ENCODE peak calls at places on chromosomes 4 and X, in five cellular contexts. One of them, this sample, is unnamed.

GRCh38 chr4:89152972-89153371 is 41.6 kb downstream of the TIGD2 start:
- DNase-seq in activated naive CD8-positive, alpha-beta T cell treated with anti-CD3 and anti-CD28 coated beads for 36 hours: no peak
- DNase-seq in heart left ventricle: no peak
- DNase-seq in LHCN-M2: peak
- DNase-seq in OCI-LY7: no peak
- DNase-seq in this sample: no peak

GRCh38 chr4:154560824-154561231 is 2.0 kb upstream of the FGB start:
- DNase-seq in LHCN-M2: peak
- DNase-seq in heart left ventricle: no peak
- DNase-seq in OCI-LY7: no peak
- DNase-seq in activated naive CD8-positive, alpha-beta T cell treated with anti-CD3 and anti-CD28 coated beads for 36 hours: no peak
- DNase-seq in this sample: no peak

GRCh38 chr4:183249854-183250253 is 70.2 kb downstream of the CLDN22 start:
- DNase-seq in heart left ventricle: no peak
- DNase-seq in OCI-LY7: peak
- DNase-seq in LHCN-M2: peak
- DNase-seq in activated naive CD8-positive, alpha-beta T cell treated with anti-CD3 and anti-CD28 coated beads for 36 hours: peak
- DNase-seq in this sample: no peak

GRCh38 chrX:68833855-68834331 is 5.1 kb downstream of the EFNB1 start:
- DNase-seq in LHCN-M2: no peak
- DNase-seq in heart left ventricle: no peak
- DNase-seq in activated naive CD8-positive, alpha-beta T cell treated with anti-CD3 and anti-CD28 coated beads for 36 hours: no peak
- DNase-seq in OCI-LY7: peak
- DNase-seq in this sample: no peak

GRCh38 chr4:7964890-7965662 is 25.4 kb upstream of the AFAP1 start:
- DNase-seq in LHCN-M2: no peak
- DNase-seq in OCI-LY7: no peak
- DNase-seq in heart left ventricle: no peak
- DNase-seq in activated naive CD8-positive, alpha-beta T cell treated with anti-CD3 and anti-CD28 coated beads for 36 hours: peak
- DNase-seq in this sample: peak

GRCh38 chr4:143482753-143483362 is 30.6 kb upstream of the SMARCA5 start:
- DNase-seq in heart left ventricle: no peak
- DNase-seq in activated naive CD8-positive, alpha-beta T cell treated with anti-CD3 and anti-CD28 coated beads for 36 hours: no peak
- DNase-seq in OCI-LY7: peak
- DNase-seq in LHCN-M2: peak
- DNase-seq in this sample: no peak

GRCh38 chr4:15368906-15369305 is 58.9 kb upstream of the C1QTNF7 start:
- DNase-seq in OCI-LY7: no peak
- DNase-seq in heart left ventricle: no peak
- DNase-seq in LHCN-M2: peak
- DNase-seq in activated naive CD8-positive, alpha-beta T cell treated with anti-CD3 and anti-CD28 coated beads for 36 hours: no peak
- DNase-seq in this sample: no peak

GRCh38 chr4:60611762-60612496 is 588.2 kb upstream of the ADGRL3 start:
- DNase-seq in OCI-LY7: no peak
- DNase-seq in activated naive CD8-positive, alpha-beta T cell treated with anti-CD3 and anti-CD28 coated beads for 36 hours: no peak
- DNase-seq in heart left ventricle: no peak
- DNase-seq in LHCN-M2: no peak
- DNase-seq in this sample: no peak

GRCh38 chr4:167143018-167143417 is 91.3 kb downstream of the SPOCK3 start:
- DNase-seq in OCI-LY7: no peak
- DNase-seq in heart left ventricle: no peak
- DNase-seq in activated naive CD8-positive, alpha-beta T cell treated with anti-CD3 and anti-CD28 coated beads for 36 hours: no peak
- DNase-seq in LHCN-M2: no peak
- DNase-seq in this sample: no peak

GRCh38 chrX:21940356-21940829 is at the start of gene SMS:
- DNase-seq in activated naive CD8-positive, alpha-beta T cell treated with anti-CD3 and anti-CD28 coated beads for 36 hours: peak
- DNase-seq in heart left ventricle: peak
- DNase-seq in OCI-LY7: peak
- DNase-seq in LHCN-M2: peak
- DNase-seq in this sample: peak

GRCh38 chr4:29711226-29711625 is 1008.9 kb upstream of the PCDH7 start:
- DNase-seq in OCI-LY7: no peak
- DNase-seq in heart left ventricle: no peak
- DNase-seq in activated naive CD8-positive, alpha-beta T cell treated with anti-CD3 and anti-CD28 coated beads for 36 hours: no peak
- DNase-seq in LHCN-M2: peak
- DNase-seq in this sample: no peak

GRCh38 chr4:169649545-169650226 is 29.3 kb downstream of the CLCN3 start:
- DNase-seq in heart left ventricle: peak
- DNase-seq in OCI-LY7: no peak
- DNase-seq in activated naive CD8-positive, alpha-beta T cell treated with anti-CD3 and anti-CD28 coated beads for 36 hours: no peak
- DNase-seq in LHCN-M2: no peak
- DNase-seq in this sample: no peak

GRCh38 chrX:19046343-19047215 is 62.7 kb upstream of the PHKA2 start:
- DNase-seq in OCI-LY7: no peak
- DNase-seq in activated naive CD8-positive, alpha-beta T cell treated with anti-CD3 and anti-CD28 coated beads for 36 hours: no peak
- DNase-seq in heart left ventricle: no peak
- DNase-seq in LHCN-M2: peak
- DNase-seq in this sample: no peak

GRCh38 chrX:66633541-66633940 is 5.3 kb downstream of the EDA2R start:
- DNase-seq in LHCN-M2: peak
- DNase-seq in OCI-LY7: no peak
- DNase-seq in heart left ventricle: no peak
- DNase-seq in activated naive CD8-positive, alpha-beta T cell treated with anti-CD3 and anti-CD28 coated beads for 36 hours: no peak
- DNase-seq in this sample: no peak

GRCh38 chr4:153950100-153950979 is 161.5 kb upstream of the SFRP2 start:
- DNase-seq in OCI-LY7: no peak
- DNase-seq in activated naive CD8-positive, alpha-beta T cell treated with anti-CD3 and anti-CD28 coated beads for 36 hours: peak
- DNase-seq in heart left ventricle: no peak
- DNase-seq in LHCN-M2: no peak
- DNase-seq in this sample: no peak

GRCh38 chr4:19386786-19387185 is 864.9 kb upstream of the SLIT2 start:
- DNase-seq in activated naive CD8-positive, alpha-beta T cell treated with anti-CD3 and anti-CD28 coated beads for 36 hours: no peak
- DNase-seq in OCI-LY7: no peak
- DNase-seq in LHCN-M2: no peak
- DNase-seq in heart left ventricle: no peak
- DNase-seq in this sample: no peak

GRCh38 chr4:150297861-150298474 is 219.7 kb downstream of the DCLK2 start:
- DNase-seq in LHCN-M2: peak
- DNase-seq in activated naive CD8-positive, alpha-beta T cell treated with anti-CD3 and anti-CD28 coated beads for 36 hours: no peak
- DNase-seq in OCI-LY7: peak
- DNase-seq in heart left ventricle: no peak
- DNase-seq in this sample: no peak

GRCh38 chr4:13329963-13330362 is 154.2 kb downstream of the RAB28 start:
- DNase-seq in activated naive CD8-positive, alpha-beta T cell treated with anti-CD3 and anti-CD28 coated beads for 36 hours: no peak
- DNase-seq in OCI-LY7: no peak
- DNase-seq in heart left ventricle: no peak
- DNase-seq in LHCN-M2: peak
- DNase-seq in this sample: no peak

GRCh38 chr4:139242511-139243051 is 37.4 kb downstream of the MGARP start:
- DNase-seq in LHCN-M2: peak
- DNase-seq in heart left ventricle: no peak
- DNase-seq in activated naive CD8-positive, alpha-beta T cell treated with anti-CD3 and anti-CD28 coated beads for 36 hours: no peak
- DNase-seq in OCI-LY7: no peak
- DNase-seq in this sample: no peak

GRCh38 chr4:186839122-186840037 is 115.7 kb upstream of the FAT1 start:
- DNase-seq in heart left ventricle: no peak
- DNase-seq in LHCN-M2: peak
- DNase-seq in activated naive CD8-positive, alpha-beta T cell treated with anti-CD3 and anti-CD28 coated beads for 36 hours: no peak
- DNase-seq in OCI-LY7: no peak
- DNase-seq in this sample: no peak

GRCh38 chr4:2101346-2102044 is 42.4 kb downstream of the NAT8L start:
- DNase-seq in activated naive CD8-positive, alpha-beta T cell treated with anti-CD3 and anti-CD28 coated beads for 36 hours: no peak
- DNase-seq in heart left ventricle: no peak
- DNase-seq in LHCN-M2: peak
- DNase-seq in OCI-LY7: no peak
- DNase-seq in this sample: no peak

GRCh38 chr4:80221161-80221560 is 23.9 kb downstream of the PRDM8 start:
- DNase-seq in LHCN-M2: peak
- DNase-seq in activated naive CD8-positive, alpha-beta T cell treated with anti-CD3 and anti-CD28 coated beads for 36 hours: no peak
- DNase-seq in OCI-LY7: peak
- DNase-seq in heart left ventricle: no peak
- DNase-seq in this sample: no peak

GRCh38 chrX:4379071-4379470 is 665.6 kb upstream of the PRKX start:
- DNase-seq in heart left ventricle: no peak
- DNase-seq in OCI-LY7: no peak
- DNase-seq in activated naive CD8-positive, alpha-beta T cell treated with anti-CD3 and anti-CD28 coated beads for 36 hours: no peak
- DNase-seq in LHCN-M2: no peak
- DNase-seq in this sample: no peak

GRCh38 chr4:5960197-5960880 is 57.9 kb downstream of the C4orf50 start:
- DNase-seq in OCI-LY7: no peak
- DNase-seq in LHCN-M2: no peak
- DNase-seq in heart left ventricle: no peak
- DNase-seq in activated naive CD8-positive, alpha-beta T cell treated with anti-CD3 and anti-CD28 coated beads for 36 hours: no peak
- DNase-seq in this sample: no peak

GRCh38 chrX:130264573-130264972 is 4.1 kb downstream of the ZNF280C start:
- DNase-seq in heart left ventricle: no peak
- DNase-seq in LHCN-M2: no peak
- DNase-seq in OCI-LY7: no peak
- DNase-seq in activated naive CD8-positive, alpha-beta T cell treated with anti-CD3 and anti-CD28 coated beads for 36 hours: no peak
- DNase-seq in this sample: no peak

GRCh38 chr4:14783011-14783877 is 219.0 kb upstream of the CPEB2 start:
- DNase-seq in heart left ventricle: no peak
- DNase-seq in OCI-LY7: no peak
- DNase-seq in activated naive CD8-positive, alpha-beta T cell treated with anti-CD3 and anti-CD28 coated beads for 36 hours: peak
- DNase-seq in LHCN-M2: peak
- DNase-seq in this sample: no peak

GRCh38 chrX:130563476-130563875 is 161.7 kb downstream of the RBMX2 start:
- DNase-seq in heart left ventricle: no peak
- DNase-seq in activated naive CD8-positive, alpha-beta T cell treated with anti-CD3 and anti-CD28 coated beads for 36 hours: no peak
- DNase-seq in LHCN-M2: no peak
- DNase-seq in OCI-LY7: no peak
- DNase-seq in this sample: no peak

GRCh38 chr4:5082381-5082780 is 31.1 kb downstream of the STK32B start:
- DNase-seq in activated naive CD8-positive, alpha-beta T cell treated with anti-CD3 and anti-CD28 coated beads for 36 hours: no peak
- DNase-seq in heart left ventricle: no peak
- DNase-seq in OCI-LY7: no peak
- DNase-seq in LHCN-M2: no peak
- DNase-seq in this sample: no peak

GRCh38 chrX:131988236-131988635 is 34.9 kb upstream of the STK26 start:
- DNase-seq in LHCN-M2: no peak
- DNase-seq in activated naive CD8-positive, alpha-beta T cell treated with anti-CD3 and anti-CD28 coated beads for 36 hours: no peak
- DNase-seq in heart left ventricle: no peak
- DNase-seq in OCI-LY7: no peak
- DNase-seq in this sample: no peak

GRCh38 chr4:8601086-8601485 is 8.5 kb downstream of the CPZ start:
- DNase-seq in activated naive CD8-positive, alpha-beta T cell treated with anti-CD3 and anti-CD28 coated beads for 36 hours: no peak
- DNase-seq in OCI-LY7: no peak
- DNase-seq in heart left ventricle: peak
- DNase-seq in LHCN-M2: no peak
- DNase-seq in this sample: no peak

GRCh38 chrX:138128025-138128671 is 562.2 kb downstream of the ZIC3 start:
- DNase-seq in activated naive CD8-positive, alpha-beta T cell treated with anti-CD3 and anti-CD28 coated beads for 36 hours: no peak
- DNase-seq in heart left ventricle: no peak
- DNase-seq in LHCN-M2: peak
- DNase-seq in OCI-LY7: peak
- DNase-seq in this sample: no peak

GRCh38 chrX:135191838-135192237 is 20.6 kb upstream of the CT55 start:
- DNase-seq in activated naive CD8-positive, alpha-beta T cell treated with anti-CD3 and anti-CD28 coated beads for 36 hours: no peak
- DNase-seq in LHCN-M2: no peak
- DNase-seq in OCI-LY7: no peak
- DNase-seq in heart left ventricle: no peak
- DNase-seq in this sample: no peak

GRCh38 chr4:151325320-151326246 is at the start of gene SH3D19:
- DNase-seq in activated naive CD8-positive, alpha-beta T cell treated with anti-CD3 and anti-CD28 coated beads for 36 hours: peak
- DNase-seq in LHCN-M2: peak
- DNase-seq in heart left ventricle: peak
- DNase-seq in OCI-LY7: no peak
- DNase-seq in this sample: peak